ENCODE peak calls at places on chromosomes 5 and 9, in eight cellular contexts. One of them, this sample, is unnamed.

GRCh38 chr9:128412120-128412790 is 8.4 kb upstream of the CERCAM start:
- DNase-seq in upper lobe of right lung: no peak
- DNase-seq in OCI-LY7: peak
- DNase-seq in A549: peak
- DNase-seq in fibroblast of lung: peak
- DNase-seq in psoas muscle: peak
- DNase-seq in CD8-positive, alpha-beta T cell: peak
- DNase-seq in dorsolateral prefrontal cortex: peak
- DNase-seq in this sample: peak

GRCh38 chr5:172599204-172599567 is 41.9 kb upstream of the NEURL1B start:
- DNase-seq in upper lobe of right lung: no peak
- DNase-seq in OCI-LY7: no peak
- DNase-seq in A549: no peak
- DNase-seq in fibroblast of lung: no peak
- DNase-seq in psoas muscle: no peak
- DNase-seq in CD8-positive, alpha-beta T cell: no peak
- DNase-seq in dorsolateral prefrontal cortex: no peak
- DNase-seq in this sample: no peak

GRCh38 chr5:57034517-57034916 is 82.6 kb upstream of the MIER3 start:
- DNase-seq in upper lobe of right lung: no peak
- DNase-seq in OCI-LY7: no peak
- DNase-seq in A549: no peak
- DNase-seq in fibroblast of lung: no peak
- DNase-seq in psoas muscle: no peak
- DNase-seq in CD8-positive, alpha-beta T cell: no peak
- DNase-seq in dorsolateral prefrontal cortex: no peak
- DNase-seq in this sample: no peak

GRCh38 chr5:180487556-180487955 is 6.6 kb upstream of the CNOT6 start:
- DNase-seq in upper lobe of right lung: no peak
- DNase-seq in OCI-LY7: no peak
- DNase-seq in A549: no peak
- DNase-seq in fibroblast of lung: no peak
- DNase-seq in psoas muscle: no peak
- DNase-seq in CD8-positive, alpha-beta T cell: no peak
- DNase-seq in dorsolateral prefrontal cortex: no peak
- DNase-seq in this sample: no peak

GRCh38 chr5:95686661-95687060 is 3.9 kb upstream of the SPATA9 start:
- DNase-seq in upper lobe of right lung: no peak
- DNase-seq in OCI-LY7: no peak
- DNase-seq in A549: no peak
- DNase-seq in fibroblast of lung: no peak
- DNase-seq in psoas muscle: no peak
- DNase-seq in CD8-positive, alpha-beta T cell: no peak
- DNase-seq in dorsolateral prefrontal cortex: no peak
- DNase-seq in this sample: no peak

GRCh38 chr9:75591972-75592371 is 298.5 kb upstream of the PCSK5 start:
- DNase-seq in upper lobe of right lung: no peak
- DNase-seq in OCI-LY7: no peak
- DNase-seq in A549: no peak
- DNase-seq in fibroblast of lung: no peak
- DNase-seq in psoas muscle: no peak
- DNase-seq in CD8-positive, alpha-beta T cell: no peak
- DNase-seq in dorsolateral prefrontal cortex: no peak
- DNase-seq in this sample: no peak

GRCh38 chr5:41736641-41737040 is 133.6 kb downstream of the OXCT1 start:
- DNase-seq in upper lobe of right lung: no peak
- DNase-seq in OCI-LY7: no peak
- DNase-seq in A549: no peak
- DNase-seq in fibroblast of lung: no peak
- DNase-seq in psoas muscle: no peak
- DNase-seq in CD8-positive, alpha-beta T cell: no peak
- DNase-seq in dorsolateral prefrontal cortex: no peak
- DNase-seq in this sample: no peak

GRCh38 chr9:95506692-95507455 is 9.9 kb downstream of the PTCH1 start:
- DNase-seq in upper lobe of right lung: peak
- DNase-seq in OCI-LY7: peak
- DNase-seq in A549: peak
- DNase-seq in fibroblast of lung: peak
- DNase-seq in psoas muscle: peak
- DNase-seq in CD8-positive, alpha-beta T cell: peak
- DNase-seq in dorsolateral prefrontal cortex: peak
- DNase-seq in this sample: peak

GRCh38 chr5:160199410-160199911 is 29.8 kb upstream of the FABP6 start:
- DNase-seq in upper lobe of right lung: peak
- DNase-seq in OCI-LY7: peak
- DNase-seq in A549: peak
- DNase-seq in fibroblast of lung: peak
- DNase-seq in psoas muscle: peak
- DNase-seq in CD8-positive, alpha-beta T cell: peak
- DNase-seq in dorsolateral prefrontal cortex: peak
- DNase-seq in this sample: peak

GRCh38 chr9:16191691-16192402 is 639.0 kb downstream of the CCDC171 start:
- DNase-seq in upper lobe of right lung: peak
- DNase-seq in OCI-LY7: peak
- DNase-seq in A549: peak
- DNase-seq in fibroblast of lung: peak
- DNase-seq in psoas muscle: peak
- DNase-seq in CD8-positive, alpha-beta T cell: peak
- DNase-seq in dorsolateral prefrontal cortex: peak
- DNase-seq in this sample: peak

GRCh38 chr5:141402553-141403328 is at the start of gene PCDHGA9:
- DNase-seq in upper lobe of right lung: no peak
- DNase-seq in OCI-LY7: no peak
- DNase-seq in A549: no peak
- DNase-seq in fibroblast of lung: peak
- DNase-seq in psoas muscle: no peak
- DNase-seq in CD8-positive, alpha-beta T cell: no peak
- DNase-seq in dorsolateral prefrontal cortex: peak
- DNase-seq in this sample: no peak

GRCh38 chr5:136811551-136811950 is 446.2 kb upstream of the TRPC7 start:
- DNase-seq in upper lobe of right lung: no peak
- DNase-seq in OCI-LY7: no peak
- DNase-seq in A549: no peak
- DNase-seq in fibroblast of lung: peak
- DNase-seq in psoas muscle: peak
- DNase-seq in CD8-positive, alpha-beta T cell: no peak
- DNase-seq in dorsolateral prefrontal cortex: peak
- DNase-seq in this sample: no peak

GRCh38 chr5:67289763-67290521 is 93.3 kb upstream of the CD180 start:
- DNase-seq in upper lobe of right lung: no peak
- DNase-seq in OCI-LY7: no peak
- DNase-seq in A549: no peak
- DNase-seq in fibroblast of lung: peak
- DNase-seq in psoas muscle: peak
- DNase-seq in CD8-positive, alpha-beta T cell: no peak
- DNase-seq in dorsolateral prefrontal cortex: no peak
- DNase-seq in this sample: no peak

GRCh38 chr5:141513021-141513626 is 24.2 kb downstream of the PCDHGC5 start:
- DNase-seq in upper lobe of right lung: no peak
- DNase-seq in OCI-LY7: peak
- DNase-seq in A549: no peak
- DNase-seq in fibroblast of lung: peak
- DNase-seq in psoas muscle: peak
- DNase-seq in CD8-positive, alpha-beta T cell: peak
- DNase-seq in dorsolateral prefrontal cortex: peak
- DNase-seq in this sample: peak

GRCh38 chr5:131649160-131649559 is 14.1 kb upstream of the RAPGEF6 start:
- DNase-seq in upper lobe of right lung: no peak
- DNase-seq in OCI-LY7: no peak
- DNase-seq in A549: no peak
- DNase-seq in fibroblast of lung: peak
- DNase-seq in psoas muscle: no peak
- DNase-seq in CD8-positive, alpha-beta T cell: no peak
- DNase-seq in dorsolateral prefrontal cortex: no peak
- DNase-seq in this sample: no peak

GRCh38 chr9:92890761-92891160 is 12.9 kb upstream of the ZNF484 start:
- DNase-seq in upper lobe of right lung: no peak
- DNase-seq in OCI-LY7: no peak
- DNase-seq in A549: no peak
- DNase-seq in fibroblast of lung: no peak
- DNase-seq in psoas muscle: no peak
- DNase-seq in CD8-positive, alpha-beta T cell: no peak
- DNase-seq in dorsolateral prefrontal cortex: no peak
- DNase-seq in this sample: no peak

GRCh38 chr9:137449931-137450537 is 8.9 kb upstream of the ENTPD8 start:
- DNase-seq in upper lobe of right lung: no peak
- DNase-seq in OCI-LY7: no peak
- DNase-seq in A549: no peak
- DNase-seq in fibroblast of lung: no peak
- DNase-seq in psoas muscle: no peak
- DNase-seq in CD8-positive, alpha-beta T cell: peak
- DNase-seq in dorsolateral prefrontal cortex: no peak
- DNase-seq in this sample: no peak

GRCh38 chr5:4250254-4250653 is 654.6 kb downstream of the IRX1 start:
- DNase-seq in upper lobe of right lung: no peak
- DNase-seq in OCI-LY7: no peak
- DNase-seq in A549: no peak
- DNase-seq in fibroblast of lung: no peak
- DNase-seq in psoas muscle: no peak
- DNase-seq in CD8-positive, alpha-beta T cell: no peak
- DNase-seq in dorsolateral prefrontal cortex: no peak
- DNase-seq in this sample: no peak
- H3K27ac ChIP-seq in upper lobe of right lung: no peak
- H3K27ac ChIP-seq in OCI-LY7: no peak
- H3K27ac ChIP-seq in A549: no peak
- H3K27ac ChIP-seq in fibroblast of lung: no peak
- H3K27ac ChIP-seq in psoas muscle: no peak
- H3K27ac ChIP-seq in CD8-positive, alpha-beta T cell: no peak
- H3K27ac ChIP-seq in dorsolateral prefrontal cortex: no peak
- H3K27ac ChIP-seq in this sample: no peak

GRCh38 chr5:36304095-36304494 is 2.4 kb upstream of the RANBP3L start:
- DNase-seq in upper lobe of right lung: no peak
- DNase-seq in OCI-LY7: no peak
- DNase-seq in A549: no peak
- DNase-seq in fibroblast of lung: no peak
- DNase-seq in psoas muscle: no peak
- DNase-seq in CD8-positive, alpha-beta T cell: no peak
- DNase-seq in dorsolateral prefrontal cortex: no peak
- DNase-seq in this sample: no peak
- H3K27ac ChIP-seq in upper lobe of right lung: no peak
- H3K27ac ChIP-seq in OCI-LY7: no peak
- H3K27ac ChIP-seq in A549: no peak
- H3K27ac ChIP-seq in fibroblast of lung: no peak
- H3K27ac ChIP-seq in psoas muscle: no peak
- H3K27ac ChIP-seq in CD8-positive, alpha-beta T cell: no peak
- H3K27ac ChIP-seq in dorsolateral prefrontal cortex: no peak
- H3K27ac ChIP-seq in this sample: peak

DNA sequence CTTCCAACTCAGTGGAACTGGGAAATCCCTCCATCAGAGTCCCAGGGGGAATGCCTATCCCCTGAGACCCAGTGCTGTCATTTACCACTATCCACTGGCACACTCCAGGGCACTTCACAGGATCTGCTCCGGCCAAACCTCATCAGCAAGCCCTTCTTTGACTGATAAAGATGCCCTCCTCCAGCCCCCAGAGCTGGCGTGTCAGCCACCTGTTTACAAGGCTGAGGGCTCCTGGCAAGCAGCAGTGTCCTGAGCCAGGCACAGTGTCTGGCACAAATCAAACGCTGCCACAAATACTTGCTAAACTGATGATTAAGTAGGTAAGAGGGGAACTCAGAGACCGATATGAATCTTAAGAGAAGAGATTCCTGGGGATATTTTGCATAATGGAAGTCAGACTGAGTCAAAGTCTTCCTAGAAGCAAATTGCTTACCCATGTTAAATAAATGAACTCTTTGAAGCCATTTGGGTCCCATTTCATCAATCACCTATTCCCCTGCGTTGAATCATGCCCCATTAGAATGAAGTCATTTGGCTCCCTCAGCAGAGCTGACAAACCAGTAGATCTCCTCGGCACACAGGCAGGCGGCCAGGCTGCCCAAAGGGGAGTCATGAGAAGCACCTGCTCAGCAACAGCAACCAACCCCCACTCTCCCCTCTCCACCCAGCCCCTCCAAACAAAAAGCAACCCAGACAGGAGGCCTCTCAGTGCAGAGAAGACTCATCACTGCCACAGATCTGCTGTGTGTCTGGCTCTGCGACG is 97.4 kb downstream of the CDK5RAP2 start:
- DNase-seq in upper lobe of right lung: no peak
- DNase-seq in OCI-LY7: no peak
- DNase-seq in A549: no peak
- DNase-seq in fibroblast of lung: no peak
- DNase-seq in psoas muscle: peak
- DNase-seq in CD8-positive, alpha-beta T cell: no peak
- DNase-seq in dorsolateral prefrontal cortex: peak
- DNase-seq in this sample: no peak
- H3K27ac ChIP-seq in upper lobe of right lung: no peak
- H3K27ac ChIP-seq in OCI-LY7: no peak
- H3K27ac ChIP-seq in A549: no peak
- H3K27ac ChIP-seq in fibroblast of lung: no peak
- H3K27ac ChIP-seq in psoas muscle: peak
- H3K27ac ChIP-seq in CD8-positive, alpha-beta T cell: no peak
- H3K27ac ChIP-seq in dorsolateral prefrontal cortex: no peak
- H3K27ac ChIP-seq in this sample: no peak

GRCh38 chr9:38022203-38022602 is 46.8 kb downstream of the SHB start:
- DNase-seq in upper lobe of right lung: no peak
- DNase-seq in OCI-LY7: no peak
- DNase-seq in A549: no peak
- DNase-seq in fibroblast of lung: no peak
- DNase-seq in psoas muscle: no peak
- DNase-seq in CD8-positive, alpha-beta T cell: no peak
- DNase-seq in dorsolateral prefrontal cortex: no peak
- DNase-seq in this sample: no peak

GRCh38 chr9:38024036-38024681 is 44.9 kb downstream of the SHB start:
- DNase-seq in upper lobe of right lung: peak
- DNase-seq in OCI-LY7: no peak
- DNase-seq in A549: no peak
- DNase-seq in fibroblast of lung: peak
- DNase-seq in psoas muscle: peak
- DNase-seq in CD8-positive, alpha-beta T cell: no peak
- DNase-seq in dorsolateral prefrontal cortex: no peak
- DNase-seq in this sample: peak

GRCh38 chr9:38025166-38025565 is 43.9 kb downstream of the SHB start:
- DNase-seq in upper lobe of right lung: no peak
- DNase-seq in OCI-LY7: no peak
- DNase-seq in A549: no peak
- DNase-seq in fibroblast of lung: no peak
- DNase-seq in psoas muscle: no peak
- DNase-seq in CD8-positive, alpha-beta T cell: no peak
- DNase-seq in dorsolateral prefrontal cortex: no peak
- DNase-seq in this sample: no peak

GRCh38 chr9:38023661-38024035 is 45.4 kb downstream of the SHB start:
- DNase-seq in upper lobe of right lung: no peak
- DNase-seq in OCI-LY7: no peak
- DNase-seq in A549: no peak
- DNase-seq in fibroblast of lung: no peak
- DNase-seq in psoas muscle: no peak
- DNase-seq in CD8-positive, alpha-beta T cell: no peak
- DNase-seq in dorsolateral prefrontal cortex: no peak
- DNase-seq in this sample: no peak

DNA sequence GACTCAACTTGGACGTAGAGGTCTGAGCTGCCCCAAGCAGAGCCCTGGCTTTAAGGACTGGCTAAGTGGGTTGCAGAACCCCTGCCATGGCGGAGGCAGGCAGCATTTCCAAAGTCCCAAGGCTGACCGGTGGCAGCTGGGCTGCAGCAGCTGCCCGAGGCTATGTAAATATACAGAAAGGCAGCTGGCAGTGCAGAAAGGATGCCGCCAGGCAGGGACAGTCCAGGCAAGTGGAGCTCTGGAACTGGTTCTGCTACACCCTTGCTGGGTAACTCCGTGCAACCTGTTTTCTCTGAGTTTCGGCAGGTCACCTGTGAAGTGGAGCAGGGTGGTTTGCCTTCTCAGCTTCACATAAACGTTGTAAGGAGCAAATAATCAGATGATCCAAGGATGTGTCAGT is 46.0 kb downstream of the SHB start:
- DNase-seq in upper lobe of right lung: peak
- DNase-seq in OCI-LY7: no peak
- DNase-seq in A549: no peak
- DNase-seq in fibroblast of lung: no peak
- DNase-seq in psoas muscle: no peak
- DNase-seq in CD8-positive, alpha-beta T cell: no peak
- DNase-seq in dorsolateral prefrontal cortex: no peak
- DNase-seq in this sample: peak
- H3K27ac ChIP-seq in upper lobe of right lung: peak
- H3K27ac ChIP-seq in OCI-LY7: no peak
- H3K27ac ChIP-seq in A549: peak
- H3K27ac ChIP-seq in fibroblast of lung: no peak
- H3K27ac ChIP-seq in psoas muscle: no peak
- H3K27ac ChIP-seq in CD8-positive, alpha-beta T cell: no peak
- H3K27ac ChIP-seq in dorsolateral prefrontal cortex: peak
- H3K27ac ChIP-seq in this sample: peak